ENCODE peak calls at places on chromosome 15, in nine cellular contexts. K, V, J, A, O, D, W, S and Z are unnamed samples.

GRCh38 chr15:57562220-57562769 is 29.4 kb upstream of the MYZAP start:
- DNase-seq in K (no peak), V (no peak), J (no peak), A (no peak), O (no peak), D (no peak), W (no peak), S (no peak), Z (no peak)

GRCh38 chr15:64774556-64775523 is 549 bp downstream of the RBPMS2 start:
- DNase-seq in K (no peak), V (no peak), J (peak; percentile 53), A (no peak), O (peak; percentile 55), D (peak; percentile 16), W (no peak), S (no peak), Z (no peak)

GRCh38 chr15:49301562-49301961 is 121.5 kb upstream of the FGF7 start:
- DNase-seq in K (no peak), V (no peak), J (peak; percentile 21), A (no peak), O (no peak), D (peak; percentile 32), W (no peak), S (no peak), Z (no peak)

GRCh38 chr15:51075364-51075763 is 19.3 kb downstream of the TNFAIP8L3 start:
- DNase-seq in K (no peak), V (no peak), J (no peak), A (no peak), O (no peak), D (no peak), W (peak; percentile 69), S (no peak), Z (no peak)

GRCh38 chr15:70976856-70977255 is 84.2 kb downstream of the LRRC49 start:
- DNase-seq in K (no peak), V (no peak), J (peak; percentile 20), A (no peak), O (no peak), D (peak; percentile 20), W (no peak), S (peak; percentile 68), Z (no peak)

GRCh38 chr15:66505430-66505811 is 295 bp downstream of the ZWILCH start:
- DNase-seq in K (no peak), V (no peak), J (no peak), A (no peak), O (no peak), D (no peak), W (no peak), S (no peak), Z (no peak)

GRCh38 chr15:37951999-37952398 is 17.6 kb downstream of the TMCO5A start:
- DNase-seq in K (no peak), V (no peak), J (no peak), A (no peak), O (no peak), D (no peak), W (no peak), S (no peak), Z (no peak)

GRCh38 chr15:57477736-57478522 is 101.6 kb downstream of the CGNL1 start:
- DNase-seq in K (no peak), V (no peak), J (no peak), A (no peak), O (no peak), D (no peak), W (no peak), S (no peak), Z (no peak)

GRCh38 chr15:31974855-31975421 is 55.4 kb upstream of the CHRNA7 start:
- DNase-seq in K (peak; percentile 51), V (peak; percentile 39), J (peak; percentile 66), A (peak; percentile 52), O (peak; percentile 56), D (peak; percentile 29), W (peak; percentile 39), S (no peak), Z (peak; percentile 45)

GRCh38 chr15:99963976-99964375 is 230.7 kb upstream of the LYSMD4 start:
- DNase-seq in K (no peak), V (no peak), J (no peak), A (no peak), O (peak; percentile 11), D (no peak), W (no peak), S (no peak), Z (no peak)

GRCh38 chr15:99493461-99493860 is 72.3 kb upstream of the MEF2A start:
- DNase-seq in K (no peak), V (no peak), J (no peak), A (no peak), O (no peak), D (no peak), W (no peak), S (no peak), Z (no peak)

GRCh38 chr15:57220220-57220619 is 156.1 kb upstream of the CGNL1 start:
- DNase-seq in K (no peak), V (no peak), J (no peak), A (no peak), O (no peak), D (peak; percentile 68), W (no peak), S (peak; percentile 81), Z (no peak)

GRCh38 chr15:39642011-39642640 is 61.2 kb downstream of the THBS1 start:
- DNase-seq in K (no peak), V (no peak), J (peak; percentile 80), A (no peak), O (no peak), D (peak; percentile 47), W (no peak), S (no peak), Z (no peak)

GRCh38 chr15:83558146-83558545 is 95.8 kb upstream of the ADAMTSL3 start:
- DNase-seq in K (no peak), V (no peak), J (no peak), A (no peak), O (no peak), D (no peak), W (no peak), S (no peak), Z (no peak)

GRCh38 chr15:94855018-94855408 is 623.7 kb downstream of the MCTP2 start:
- DNase-seq in K (no peak), V (no peak), J (no peak), A (no peak), O (no peak), D (no peak), W (no peak), S (no peak), Z (no peak)

GRCh38 chr15:94840794-94841587 is 609.6 kb downstream of the MCTP2 start:
- DNase-seq in K (no peak), V (no peak), J (peak; percentile 61), A (no peak), O (no peak), D (no peak), W (no peak), S (peak; percentile 1), Z (no peak)

GRCh38 chr15:25059698-25060471 is 105.1 kb downstream of the SNRPN start:
- DNase-seq in K (no peak), V (no peak), J (no peak), A (no peak), O (peak; percentile 20), D (no peak), W (no peak), S (no peak), Z (no peak)

GRCh38 chr15:35725353-35725752 is 179.4 kb upstream of the DPH6 start:
- DNase-seq in K (no peak), V (no peak), J (no peak), A (no peak), O (no peak), D (peak; percentile 40), W (no peak), S (no peak), Z (no peak)

GRCh38 chr15:66875588-66876422 is 173.8 kb downstream of the SMAD6 start:
- DNase-seq in K (no peak), V (no peak), J (no peak), A (no peak), O (peak; percentile 35), D (no peak), W (no peak), S (no peak), Z (no peak)

GRCh38 chr15:99616773-99617342 is 51.1 kb downstream of the MEF2A start:
- DNase-seq in K (no peak), V (no peak), J (no peak), A (peak; percentile 10), O (no peak), D (no peak), W (no peak), S (no peak), Z (no peak)

GRCh38 chr15:83559310-83559966 is 94.5 kb upstream of the ADAMTSL3 start:
- DNase-seq in K (peak; percentile 10), V (peak; percentile 42), J (peak; percentile 82), A (peak; percentile 73), O (peak; percentile 62), D (peak; percentile 81), W (no peak), S (peak; percentile 61), Z (peak; percentile 63)